ENCODE peak calls at places on chromosomes 11 and 22, in eight cellular contexts. B is vagina, L is Peyer's patch, P is heart left ventricle, G is stomach, W is GM12891, Q is transverse colon, U is esophagus muscularis mucosa. O is an unnamed sample.

GRCh38 chr22:28297504-28297903 is 378.4 kb upstream of the PITPNB start:
- DNase-seq in B (no peak), L (no peak), P (no peak), G (no peak), W (peak), Q (peak), U (no peak), O (no peak)

GRCh38 chr11:2775083-2775625 is 75.4 kb upstream of the KCNQ1OT1 start:
- DNase-seq in B (no peak), L (peak), P (peak), G (peak), W (no peak), Q (no peak), U (peak), O (no peak)

GRCh38 chr11:70140859-70141489 is 62.1 kb upstream of the FADD start:
- DNase-seq in B (no peak), L (no peak), P (no peak), G (no peak), W (no peak), Q (no peak), U (no peak), O (no peak)

GRCh38 chr22:40399661-40400060 is 29.3 kb downstream of the SGSM3 start:
- DNase-seq in B (no peak), L (no peak), P (no peak), G (no peak), W (no peak), Q (no peak), U (no peak), O (no peak)

GRCh38 chr22:50612168-50612714 is 11.6 kb downstream of the MAPK8IP2 start:
- DNase-seq in B (no peak), L (no peak), P (no peak), G (no peak), W (no peak), Q (no peak), U (no peak), O (no peak)

GRCh38 chr11:35260342-35260985 is 121.5 kb downstream of the CD44 start:
- DNase-seq in B (no peak), L (no peak), P (no peak), G (no peak), W (no peak), Q (no peak), U (no peak), O (no peak)

GRCh38 chr11:77266766-77267165 is 34.7 kb downstream of the GDPD4 start:
- DNase-seq in B (no peak), L (no peak), P (no peak), G (no peak), W (no peak), Q (no peak), U (no peak), O (no peak)

GRCh38 chr22:17303840-17304779 is 65.2 kb upstream of the CECR2 start:
- DNase-seq in B (no peak), L (peak), P (no peak), G (peak), W (peak), Q (peak), U (no peak), O (no peak)

GRCh38 chr11:114321621-114322257 is 25.5 kb downstream of the NNMT start:
- DNase-seq in B (no peak), L (no peak), P (no peak), G (no peak), W (no peak), Q (no peak), U (peak), O (no peak)

GRCh38 chr11:45688472-45689033 is 23.1 kb upstream of the CHST1 start:
- DNase-seq in B (no peak), L (no peak), P (no peak), G (no peak), W (no peak), Q (no peak), U (no peak), O (no peak)

GRCh38 chr11:88152381-88152780 is 22.9 kb downstream of the RAB38 start:
- DNase-seq in B (no peak), L (no peak), P (no peak), G (no peak), W (no peak), Q (no peak), U (no peak), O (no peak)

GRCh38 chr11:69636870-69637600 is 3.9 kb upstream of the CCND1 start:
- DNase-seq in B (no peak), L (no peak), P (no peak), G (no peak), W (no peak), Q (no peak), U (no peak), O (no peak)

GRCh38 chr11:100557830-100558611 is 129.1 kb upstream of the ARHGAP42 start:
- DNase-seq in B (no peak), L (no peak), P (no peak), G (no peak), W (no peak), Q (no peak), U (no peak), O (no peak)

GRCh38 chr11:78822931-78823423 is 248.3 kb upstream of the NARS2 start:
- DNase-seq in B (no peak), L (no peak), P (peak), G (no peak), W (no peak), Q (no peak), U (no peak), O (no peak)

GRCh38 chr11:45021692-45022130 is 71.0 kb upstream of the TP53I11 start:
- DNase-seq in B (no peak), L (no peak), P (peak), G (no peak), W (no peak), Q (peak), U (peak), O (no peak)

GRCh38 chr11:35978173-35978572 is 34.3 kb downstream of the LDLRAD3 start:
- DNase-seq in B (no peak), L (no peak), P (no peak), G (no peak), W (no peak), Q (no peak), U (no peak), O (no peak)

GRCh38 chr11:116258821-116259220 is 514.0 kb downstream of the BUD13 start:
- DNase-seq in B (no peak), L (no peak), P (no peak), G (no peak), W (no peak), Q (no peak), U (no peak), O (no peak)

GRCh38 chr22:18032455-18033101 is 8.2 kb upstream of the MICAL3 start:
- DNase-seq in B (no peak), L (no peak), P (no peak), G (no peak), W (no peak), Q (no peak), U (no peak), O (no peak)

GRCh38 chr22:49327411-49327810 is 500.3 kb downstream of the BRD1 start:
- DNase-seq in B (peak), L (no peak), P (no peak), G (peak), W (no peak), Q (no peak), U (peak), O (no peak)

GRCh38 chr11:112086422-112087191 is at the start of the genes SDHD and TIMM8B:
- DNase-seq in B (peak), L (peak), P (peak), G (peak), W (peak), Q (peak), U (peak), O (peak)
- TF ChIP-seq POLR2A in B (no peak), L (peak), P (peak), G (no peak), W (peak), Q (peak), U (peak), O (peak)

GRCh38 chr11:67120881-67121710 is 2.0 kb downstream of the KDM2A start:
- DNase-seq in B (no peak), L (peak), P (no peak), G (peak), W (no peak), Q (peak), U (no peak), O (no peak)
- TF ChIP-seq POLR2A in B (no peak), L (no peak), P (no peak), G (no peak), W (no peak), Q (peak), U (no peak), O (no peak)

DNA sequence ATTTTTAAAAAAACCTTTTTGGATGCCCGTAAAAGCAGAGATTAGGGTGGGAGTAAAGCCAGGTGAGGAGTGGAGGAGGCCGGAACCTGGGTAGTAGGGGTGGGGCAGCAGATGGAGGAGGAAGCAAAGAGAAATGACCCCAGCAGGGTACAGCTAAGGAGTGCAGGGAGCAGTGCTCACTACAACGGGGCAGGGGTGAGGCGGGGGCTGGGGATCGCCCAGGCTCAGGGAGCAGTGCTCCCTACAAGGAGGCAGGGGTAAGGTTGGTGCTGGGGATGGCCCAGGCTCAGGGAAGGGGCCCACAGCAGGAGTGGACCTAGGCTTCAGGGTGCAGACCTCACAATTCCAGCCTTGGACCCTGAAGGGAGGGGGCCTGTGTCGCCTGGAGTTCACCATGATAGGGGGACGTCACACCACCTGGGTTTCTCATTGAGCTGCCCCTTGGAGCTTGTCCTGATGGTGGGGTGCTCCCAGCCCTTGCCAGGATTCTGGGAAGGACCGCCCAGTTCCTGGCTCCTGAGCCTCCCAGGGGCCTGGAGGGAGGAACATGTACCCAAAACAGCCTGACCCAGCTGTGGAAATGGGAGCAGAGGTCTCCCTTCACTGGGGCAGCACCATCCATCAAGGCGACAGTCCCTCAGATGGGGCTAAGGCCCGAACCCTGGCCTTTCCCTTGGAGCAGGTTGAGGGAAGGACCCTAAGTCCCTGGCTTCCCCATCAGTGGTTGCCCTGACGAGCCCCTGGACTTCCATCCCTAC is 2.9 kb upstream of the PNPLA2 start:
- DNase-seq in B (no peak), L (no peak), P (no peak), G (no peak), W (no peak), Q (no peak), U (no peak), O (no peak)
- TF ChIP-seq POLR2A in B (no peak), L (no peak), P (no peak), G (no peak), W (peak), Q (no peak), U (no peak), O (no peak)

DNA sequence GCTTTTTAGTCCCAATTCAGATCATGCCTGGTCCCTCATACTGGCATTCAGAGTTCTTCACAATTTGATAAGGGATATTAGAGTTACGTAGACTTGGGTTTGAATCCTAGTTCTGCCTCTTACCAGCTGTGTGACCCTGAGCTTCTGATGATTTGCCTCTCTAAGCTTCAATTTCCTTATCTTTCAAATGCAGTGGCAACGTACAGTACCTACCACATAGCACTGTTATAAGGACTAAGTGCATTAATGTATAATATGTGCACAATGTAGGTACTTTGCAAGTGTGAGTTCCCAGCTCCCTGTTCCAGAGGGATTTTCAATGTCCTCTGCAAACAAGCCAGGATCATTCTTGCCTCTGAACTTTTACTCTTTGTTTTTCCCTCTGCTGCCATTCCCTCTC is 7.3 kb downstream of the RHOG start:
- DNase-seq in B (no peak), L (no peak), P (no peak), G (no peak), W (no peak), Q (no peak), U (no peak), O (no peak)
- TF ChIP-seq POLR2A in B (no peak), L (no peak), P (no peak), G (no peak), W (no peak), Q (no peak), U (no peak), O (no peak)

GRCh38 chr22:35403356-35403755 is 3.4 kb downstream of the MCM5 start:
- DNase-seq in B (no peak), L (no peak), P (no peak), G (no peak), W (no peak), Q (no peak), U (no peak), O (no peak)

GRCh38 chr22:35409783-35410662 is 10.1 kb downstream of the MCM5 start:
- DNase-seq in B (no peak), L (peak), P (no peak), G (no peak), W (peak), Q (peak), U (no peak), O (no peak)

GRCh38 chr22:35407352-35407751 is 7.4 kb downstream of the MCM5 start:
- DNase-seq in B (no peak), L (no peak), P (no peak), G (no peak), W (no peak), Q (no peak), U (no peak), O (no peak)

GRCh38 chr22:35404176-35404575 is 4.2 kb downstream of the MCM5 start:
- DNase-seq in B (no peak), L (no peak), P (no peak), G (no peak), W (no peak), Q (no peak), U (no peak), O (no peak)

GRCh38 chr22:35406443-35406842 is 6.5 kb downstream of the MCM5 start:
- DNase-seq in B (no peak), L (no peak), P (no peak), G (no peak), W (no peak), Q (no peak), U (no peak), O (no peak)
- TF ChIP-seq POLR2A in B (no peak), L (no peak), P (no peak), G (no peak), W (no peak), Q (no peak), U (no peak), O (no peak)

GRCh38 chr11:615453-616319 is at the start of gene IRF7:
- DNase-seq in B (no peak), L (peak), P (peak), G (peak), W (peak), Q (peak), U (peak), O (peak)
- TF ChIP-seq POLR2A in B (peak), L (peak), P (peak), G (peak), W (peak), Q (peak), U (peak), O (peak)

GRCh38 chr22:41782751-41783150 is 17.7 kb upstream of the CCDC134 start:
- DNase-seq in B (no peak), L (no peak), P (no peak), G (no peak), W (no peak), Q (no peak), U (no peak), O (no peak)

GRCh38 chr22:41781508-41781906 is 19.0 kb upstream of the CCDC134 start:
- DNase-seq in B (no peak), L (no peak), P (no peak), G (no peak), W (no peak), Q (no peak), U (no peak), O (no peak)

GRCh38 chr22:41779889-41780505 is 20.5 kb upstream of the CCDC134 start:
- DNase-seq in B (no peak), L (no peak), P (no peak), G (no peak), W (no peak), Q (no peak), U (no peak), O (no peak)

GRCh38 chr22:41782316-41782715 is 18.2 kb upstream of the CCDC134 start:
- DNase-seq in B (no peak), L (no peak), P (no peak), G (no peak), W (no peak), Q (peak), U (no peak), O (no peak)

GRCh38 chr22:41780714-41781507 is 19.6 kb upstream of the CCDC134 start:
- DNase-seq in B (no peak), L (peak), P (peak), G (peak), W (peak), Q (peak), U (no peak), O (no peak)
- TF ChIP-seq POLR2A in B (no peak), L (peak), P (no peak), G (no peak), W (peak), Q (peak), U (no peak), O (no peak)

GRCh38 chr11:12377824-12378593 is 638 bp downstream of the PARVA start:
- DNase-seq in B (no peak), L (no peak), P (peak), G (peak), W (no peak), Q (peak), U (peak), O (peak)
- TF ChIP-seq POLR2A in B (no peak), L (peak), P (no peak), G (no peak), W (no peak), Q (peak), U (no peak), O (no peak)

DNA sequence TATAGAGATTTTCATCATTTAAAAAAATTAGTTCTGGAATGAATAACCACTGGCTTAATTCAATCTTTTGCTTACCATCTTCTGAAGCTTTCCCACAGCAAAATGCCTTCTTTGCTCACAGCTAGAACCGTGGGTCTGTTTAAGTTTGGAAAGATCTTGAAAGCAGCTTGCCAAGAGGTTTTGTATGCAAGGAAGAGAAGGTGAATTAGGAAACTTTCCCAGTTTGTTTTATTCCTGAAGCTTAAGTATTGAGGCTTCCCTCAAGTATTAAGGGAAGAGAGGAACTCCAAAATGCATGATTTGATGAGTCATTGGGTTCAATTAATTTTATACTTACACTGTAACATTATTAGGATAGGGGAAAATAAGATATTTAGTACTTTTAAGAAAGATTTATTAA is 1.9 kb upstream of the ARHGEF12 start:
- DNase-seq in B (no peak), L (no peak), P (no peak), G (no peak), W (no peak), Q (no peak), U (no peak), O (no peak)
- TF ChIP-seq POLR2A in B (no peak), L (no peak), P (no peak), G (no peak), W (no peak), Q (no peak), U (no peak), O (no peak)

O was measured in H54.